ENCODE peak calls at places on chromosomes 11 and 22, in seven cellular contexts. A is fibroblast of lung; L is NCI-H510A; Y is stimulated activated CD8-positive, alpha-beta memory T cell treated with anti-CD3 and anti-CD28 coated beads, Interleukin-12 subunit alpha, Interleukin-12 subunit beta, amount 100 ng/mL, for 4 hours; H is pancreas; P is left cardiac atrium; G is LoVo. O is an unnamed sample.

GRCh38 chr22:46638601-46639431 is 18.6 kb downstream of the GRAMD4 start:
- DNase-seq in Y (no peak), L (peak), H (peak), P (no peak), G (no peak), A (peak), O (no peak)

GRCh38 chr22:44667829-44668189 is 34.2 kb upstream of the PRR5 start:
- DNase-seq in A (no peak), H (no peak), P (no peak), Y (peak), L (no peak), G (no peak), O (no peak)

GRCh38 chr11:2675540-2675939 is 24.3 kb downstream of the KCNQ1OT1 start:
- DNase-seq in A (no peak), Y (no peak), H (peak), P (peak), G (no peak), L (no peak), O (no peak)

GRCh38 chr22:41197808-41198585 is 7.1 kb upstream of the L3MBTL2 start:
- DNase-seq in L (no peak), P (peak), H (no peak), G (peak), A (no peak), Y (no peak), O (no peak)

GRCh38 chr22:43126506-43127165 is 16.1 kb downstream of the BIK start:
- DNase-seq in A (peak), P (no peak), Y (no peak), G (peak), H (no peak), L (no peak), O (no peak)

GRCh38 chr22:26479792-26480610 is 3.6 kb downstream of the HPS4 start:
- DNase-seq in A (no peak), P (no peak), L (no peak), G (no peak), H (no peak), Y (no peak), O (no peak)

GRCh38 chr11:46895821-46896220 is 22.5 kb downstream of the LRP4 start:
- DNase-seq in G (peak), A (no peak), P (peak), Y (no peak), L (no peak), H (peak), O (peak)

GRCh38 chr22:50708474-50708873 is 29.5 kb upstream of the ACR start:
- DNase-seq in Y (no peak), P (no peak), L (no peak), A (no peak), G (no peak), H (no peak), O (no peak)

GRCh38 chr11:5196067-5196466 is 4.4 kb downstream of the OR51V1 start:
- DNase-seq in P (no peak), L (no peak), H (no peak), Y (no peak), A (no peak), G (no peak), O (no peak)

GRCh38 chr11:117387992-117388765 is 60.5 kb downstream of the CEP164 start:
- DNase-seq in H (no peak), A (peak), Y (no peak), G (no peak), P (no peak), L (no peak), O (no peak)

GRCh38 chr11:46463701-46464100 is 72.1 kb upstream of the CHRM4 start:
- DNase-seq in Y (no peak), G (no peak), H (no peak), A (no peak), L (no peak), P (no peak), O (no peak)

O was measured in heart left ventricle.